ENCODE peak calls at places on chromosomes 7 and 10, in four cellular contexts. Q is IMR-90, L is A549, Z is K562. P is an unnamed sample.

GRCh38 chr7:149790146-149790548 is 16.8 kb upstream of the ZNF467 start:
- DNase-seq in Z (peak), L (peak), Q (no peak), P (no peak)

GRCh38 chr7:101201695-101202602 is 1.1 kb upstream of the MOGAT3 start:
- DNase-seq in Z (peak), L (no peak), Q (no peak), P (peak)

GRCh38 chr10:120598377-120598776 is 141.3 kb downstream of the PLPP4 start:
- DNase-seq in Q (no peak), Z (no peak), L (no peak), P (no peak)

GRCh38 chr7:3294432-3295100 is 6.5 kb upstream of the SDK1 start:
- DNase-seq in Z (no peak), L (no peak), Q (no peak), P (no peak)

GRCh38 chr7:26626156-26626555 is 238.2 kb downstream of the SKAP2 start:
- DNase-seq in Z (no peak), L (no peak), Q (no peak), P (no peak)

GRCh38 chr7:116779222-116779621 is 83.2 kb upstream of the CAPZA2 start:
- DNase-seq in Q (no peak), L (no peak), Z (no peak), P (no peak)

GRCh38 chr7:25376207-25376606 is 147.9 kb upstream of the NPVF start:
- DNase-seq in L (no peak), Z (no peak), Q (no peak), P (no peak)

GRCh38 chr10:62038609-62039190 is 137.2 kb downstream of the ARID5B start:
- DNase-seq in Z (peak), Q (peak), L (peak), P (peak)

GRCh38 chr7:37916673-37917660 is at the start of gene SFRP4:
- DNase-seq in Q (peak), Z (peak), L (peak), P (peak)

GRCh38 chr7:11579141-11579540 is 252.9 kb downstream of the THSD7A start:
- DNase-seq in Z (no peak), L (no peak), Q (no peak), P (no peak)
- TF ChIP-seq MAZ in Z (no peak), L (no peak), Q (no peak), P (no peak)

GRCh38 chr10:115975031-115975430 is 298.0 kb downstream of the GFRA1 start:
- DNase-seq in L (no peak), Q (no peak), Z (no peak), P (no peak)
- TF ChIP-seq MAZ in L (no peak), Q (no peak), Z (no peak), P (no peak)

DNA sequence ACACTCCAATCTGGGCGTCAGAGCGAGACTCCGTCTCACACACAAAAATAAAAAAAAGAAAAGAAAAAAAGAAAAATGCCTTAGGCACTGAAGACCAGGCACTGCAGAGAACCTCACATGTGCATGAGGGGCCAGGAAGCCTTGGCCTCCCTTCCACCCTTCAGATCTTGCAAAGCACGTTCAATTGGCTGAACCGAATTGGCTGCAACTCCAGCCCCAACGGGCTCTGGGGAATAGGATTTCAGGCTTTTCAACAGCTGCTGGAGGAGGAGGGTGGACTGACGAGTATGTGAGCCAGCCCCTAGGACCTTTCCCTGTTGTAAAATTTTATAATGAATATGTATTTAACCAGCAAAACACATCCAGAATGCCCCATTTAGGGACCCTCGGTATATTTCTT is 16.7 kb downstream of the TMEM120A start:
- DNase-seq in Q (no peak), L (no peak), Z (no peak), P (no peak)
- TF ChIP-seq MAZ in Q (no peak), L (no peak), Z (no peak), P (no peak)

GRCh38 chr7:84507529-84507928 is 312.9 kb upstream of the SEMA3A start:
- DNase-seq in L (no peak), Z (no peak), Q (no peak), P (no peak)

GRCh38 chr7:84502222-84502621 is 307.6 kb upstream of the SEMA3A start:
- DNase-seq in Z (no peak), Q (no peak), L (no peak), P (no peak)

GRCh38 chr7:84508569-84508968 is 314.0 kb upstream of the SEMA3A start:
- DNase-seq in Z (no peak), L (no peak), Q (no peak), P (no peak)

GRCh38 chr7:84509522-84509921 is 314.9 kb upstream of the SEMA3A start:
- DNase-seq in L (no peak), Q (peak), Z (no peak), P (no peak)

DNA sequence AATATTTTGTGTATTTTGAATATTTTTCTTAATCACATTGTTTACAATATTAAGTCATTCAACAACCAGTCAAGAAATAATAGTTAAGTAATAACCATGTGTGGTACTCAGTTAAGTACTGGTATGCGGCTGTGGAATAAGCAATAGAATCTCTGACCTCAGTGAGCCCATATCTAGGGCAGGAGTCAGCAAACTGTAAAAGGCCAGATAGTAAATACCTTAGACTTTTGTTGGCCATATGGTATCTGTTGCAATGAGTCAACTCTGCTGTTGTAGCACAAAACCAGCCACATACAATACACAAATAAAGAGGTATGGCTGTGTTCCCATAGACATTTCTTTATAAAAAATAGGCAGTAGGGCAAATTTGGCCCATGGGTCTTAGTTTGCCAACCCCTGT is 311.6 kb upstream of the SEMA3A start:
- DNase-seq in L (no peak), Q (peak), Z (no peak), P (no peak)
- TF ChIP-seq MAZ in L (no peak), Q (no peak), Z (no peak), P (no peak)

GRCh38 chr10:91668935-91669334 is 36.1 kb upstream of the PPP1R3C start:
- DNase-seq in Q (no peak), Z (no peak), L (no peak), P (no peak)

DNA sequence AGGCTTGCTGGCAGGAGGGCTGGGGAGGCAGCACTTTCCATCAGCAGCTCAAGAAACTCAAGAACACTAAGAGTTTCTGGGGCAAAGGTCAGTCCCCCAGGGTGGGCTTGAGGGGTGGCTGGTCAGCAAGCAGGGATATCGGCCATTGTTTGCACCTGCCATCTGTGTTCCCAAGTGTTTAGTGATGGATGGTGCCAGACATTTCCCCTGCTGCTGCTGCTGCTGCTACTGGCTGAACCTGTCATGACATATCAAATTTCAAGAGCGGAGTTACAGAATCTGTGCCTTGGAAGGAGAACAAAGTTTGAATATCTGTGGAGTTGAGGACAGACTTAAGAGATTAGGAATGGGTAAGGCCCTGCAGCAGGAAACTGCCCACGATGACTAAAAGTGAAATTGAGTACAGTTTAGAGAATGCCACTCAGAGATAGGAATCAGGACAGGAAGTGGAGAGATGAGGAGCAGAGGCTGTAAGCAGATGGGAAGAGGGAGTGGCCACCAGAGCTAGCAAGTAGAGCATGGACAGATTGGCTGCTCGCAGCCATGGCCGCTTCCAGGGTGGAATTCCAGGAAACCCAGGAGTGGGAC is 39.2 kb upstream of the PPP1R3C start:
- DNase-seq in Q (peak), L (no peak), Z (no peak), P (no peak)
- TF ChIP-seq MAZ in Q (no peak), L (no peak), Z (no peak), P (no peak)

GRCh38 chr7:21903074-21903786 is 42.5 kb downstream of the CDCA7L start:
- DNase-seq in Z (no peak), L (no peak), Q (no peak), P (peak)

GRCh38 chr7:21902240-21902639 is 43.5 kb downstream of the CDCA7L start:
- DNase-seq in Q (peak), L (peak), Z (no peak), P (no peak)

GRCh38 chr7:21893401-21893800 is 52.3 kb downstream of the CDCA7L start:
- DNase-seq in Z (no peak), Q (no peak), L (no peak), P (no peak)

GRCh38 chr7:21898265-21898930 is 47.3 kb downstream of the CDCA7L start:
- DNase-seq in Q (no peak), L (no peak), Z (no peak), P (no peak)
- TF ChIP-seq MAZ in Q (no peak), L (no peak), Z (no peak), P (no peak)

DNA sequence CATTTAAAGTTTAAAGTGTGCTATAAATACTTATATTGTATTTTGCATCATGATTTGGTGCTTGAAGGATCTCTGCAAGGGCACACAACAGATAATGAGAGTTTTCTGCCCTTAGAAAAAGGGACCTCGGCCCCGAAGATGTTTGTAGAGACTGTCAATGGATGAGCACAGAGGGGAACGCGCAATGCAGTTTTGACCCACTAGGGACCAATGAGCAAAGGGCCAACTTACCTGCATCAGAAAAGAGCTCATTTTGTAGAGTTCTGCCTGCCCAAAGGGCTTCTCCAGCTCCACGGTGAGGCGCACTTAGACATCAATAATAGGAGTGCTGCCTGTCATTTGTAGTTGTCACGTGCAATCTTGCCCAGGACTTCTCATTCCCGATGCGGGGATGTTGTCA is 91.1 kb downstream of the BUB3 start:
- DNase-seq in Q (no peak), Z (no peak), L (no peak), P (no peak)
- TF ChIP-seq MAZ in Q (no peak), Z (no peak), L (no peak), P (no peak)

GRCh38 chr10:5650664-5651063 is 15.7 kb downstream of the ASB13 start:
- DNase-seq in Z (no peak), L (no peak), Q (no peak), P (no peak)

GRCh38 chr10:5651086-5651764 is 15.2 kb downstream of the ASB13 start:
- DNase-seq in Q (no peak), L (no peak), Z (no peak), P (no peak)

GRCh38 chr10:5649746-5650145 is 16.6 kb downstream of the ASB13 start:
- DNase-seq in L (no peak), Q (no peak), Z (no peak), P (no peak)

GRCh38 chr10:5647507-5648240 is 18.7 kb downstream of the ASB13 start:
- DNase-seq in L (no peak), Q (no peak), Z (no peak), P (no peak)

DNA sequence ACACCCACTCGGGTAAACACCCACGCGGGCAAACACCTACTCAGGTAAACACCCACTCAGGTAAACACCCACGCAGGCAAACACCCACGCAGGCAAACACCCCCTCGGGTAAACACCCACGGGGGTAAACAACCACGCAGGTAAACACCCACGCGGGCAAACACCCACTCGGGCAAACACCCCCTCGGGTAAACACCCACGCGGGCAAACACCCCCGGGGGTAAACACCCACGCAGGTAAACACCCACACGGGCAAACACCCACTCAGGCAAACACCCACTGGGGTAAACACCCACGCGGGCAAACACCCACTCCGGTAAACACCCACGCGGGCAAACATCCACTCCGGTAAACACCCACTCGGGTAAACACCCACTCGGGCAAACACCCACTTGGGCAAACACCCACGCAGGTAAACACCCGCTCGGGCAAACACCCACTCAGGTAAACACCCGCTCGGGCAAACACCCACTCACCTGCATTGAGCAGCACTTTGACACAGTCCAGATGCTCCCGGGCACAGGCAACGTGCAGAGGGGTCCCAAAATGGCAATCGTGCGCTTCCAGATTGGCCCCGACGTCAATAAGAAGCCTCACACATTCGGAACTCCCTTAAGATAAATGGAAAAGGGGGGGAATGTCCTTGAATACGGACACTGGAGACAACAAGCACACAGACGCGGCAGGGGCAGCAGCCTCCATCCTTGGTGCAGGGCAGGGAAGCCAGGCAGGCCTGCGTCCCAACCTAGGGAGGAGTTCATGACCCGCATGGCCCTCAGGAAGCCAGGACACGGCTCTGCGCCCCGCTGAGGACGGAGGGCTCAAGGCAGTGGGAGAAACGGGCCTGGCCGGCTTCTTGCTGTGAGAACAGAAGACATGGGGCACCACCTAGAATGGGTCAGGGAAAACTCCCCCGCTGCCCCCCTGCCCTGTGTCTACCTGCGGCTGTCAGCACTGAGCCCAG is 17.6 kb downstream of the ASB13 start:
- DNase-seq in Q (no peak), L (peak), Z (no peak), P (no peak)
- TF ChIP-seq MAZ in Q (no peak), L (no peak), Z (no peak), P (no peak)

GRCh38 chr10:80580811-80581468 is 43.2 kb downstream of the SH2D4B start:
- DNase-seq in L (no peak), Z (no peak), Q (no peak), P (no peak)
- TF ChIP-seq MAZ in L (no peak), Z (no peak), Q (no peak), P (no peak)

GRCh38 chr7:22150221-22150620 is 204.5 kb upstream of the CDCA7L start:
- DNase-seq in Z (no peak), L (no peak), Q (peak), P (no peak)
- TF ChIP-seq MAZ in Z (no peak), L (no peak), Q (no peak), P (no peak)

P was measured in HepG2.